ENCODE peak calls at places on chromosomes 1 and 21, in six cellular contexts. M is upper lobe of left lung, A is GM23338, X is suprapubic skin, U is K562, Z is transverse colon. V is an unnamed sample.

GRCh38 chr1:107787299-107787698 is 177.7 kb downstream of the VAV3 start:
- DNase-seq in A (peak), Z (no peak), X (no peak), U (peak), M (no peak), V (no peak)

GRCh38 chr1:33985656-33986055 is 121.8 kb downstream of the HMGB4 start:
- DNase-seq in U (no peak), Z (no peak), M (no peak), X (no peak), A (no peak), V (no peak)

GRCh38 chr1:19563336-19564097 is 78.2 kb upstream of the CAPZB start:
- DNase-seq in A (no peak), X (peak), M (peak), Z (peak), U (no peak), V (peak)

GRCh38 chr1:214901718-214902117 is 180.8 kb upstream of the KCNK2 start:
- DNase-seq in X (no peak), A (no peak), M (no peak), U (peak), Z (no peak), V (no peak)

GRCh38 chr1:26771285-26771642 is 16.5 kb upstream of the PIGV start:
- DNase-seq in Z (no peak), X (no peak), U (no peak), A (no peak), M (no peak), V (no peak)

GRCh38 chr1:25795955-25796806 is 3.8 kb upstream of the SELENON start:
- DNase-seq in Z (no peak), A (no peak), M (no peak), U (no peak), X (no peak), V (peak)

GRCh38 chr1:28934676-28935075 is 20.3 kb downstream of the EPB41 start:
- DNase-seq in U (no peak), X (no peak), M (no peak), A (no peak), Z (no peak), V (no peak)

GRCh38 chr1:31633117-31633516 is 11.6 kb downstream of the PEF1 start:
- DNase-seq in Z (peak), X (no peak), U (peak), A (peak), M (no peak), V (no peak)

GRCh38 chr1:96918406-96918805 is 196.8 kb downstream of the PTBP2 start:
- DNase-seq in Z (no peak), M (no peak), U (no peak), X (no peak), A (no peak), V (no peak)

GRCh38 chr1:244254467-244254866 is 197.2 kb downstream of the ADSS2 start:
- DNase-seq in M (no peak), Z (peak), A (no peak), U (peak), X (no peak), V (no peak)

GRCh38 chr1:237911911-237912310 is 21.2 kb upstream of the ZP4 start:
- DNase-seq in Z (no peak), M (no peak), X (no peak), A (no peak), U (no peak), V (no peak)

GRCh38 chr21:45043541-45044020 is 30.8 kb upstream of the ADARB1 start:
- DNase-seq in Z (no peak), A (no peak), U (no peak), X (no peak), M (peak), V (no peak)

GRCh38 chr1:24294757-24295371 is 24.3 kb upstream of the GRHL3 start:
- DNase-seq in Z (peak), X (peak), U (no peak), A (peak), M (no peak), V (peak)

GRCh38 chr1:171841931-171842723 is 829 bp downstream of the DNM3 start:
- DNase-seq in M (peak), X (peak), A (peak), U (no peak), Z (no peak), V (no peak)

GRCh38 chr1:233587958-233588799 is 25.7 kb upstream of the KCNK1 start:
- DNase-seq in M (no peak), Z (no peak), A (peak), X (no peak), U (no peak), V (no peak)

GRCh38 chr21:15826147-15826780 is 96.5 kb downstream of the USP25 start:
- DNase-seq in X (no peak), U (peak), A (peak), Z (peak), M (no peak), V (peak)

GRCh38 chr1:241979071-241979470 is 19.8 kb downstream of the MAP1LC3C start:
- DNase-seq in X (no peak), M (peak), U (no peak), Z (no peak), A (no peak), V (no peak)

GRCh38 chr1:208187499-208188041 is 56.6 kb downstream of the PLXNA2 start:
- DNase-seq in M (no peak), X (no peak), A (no peak), Z (no peak), U (no peak), V (no peak)

GRCh38 chr1:163090321-163090945 is 21.3 kb downstream of the RGS4 start:
- DNase-seq in M (no peak), X (no peak), A (no peak), U (no peak), Z (no peak), V (no peak)

GRCh38 chr1:190205713-190206112 is 272.0 kb downstream of the BRINP3 start:
- DNase-seq in M (no peak), Z (no peak), A (no peak), X (no peak), U (no peak), V (no peak)

GRCh38 chr1:235022341-235023196 is 106.1 kb downstream of the TOMM20 start:
- DNase-seq in U (peak), X (peak), Z (no peak), M (no peak), A (no peak), V (no peak)

GRCh38 chr1:215888159-215888558 is 321.1 kb downstream of the KCTD3 start:
- DNase-seq in M (no peak), Z (no peak), X (no peak), A (peak), U (no peak), V (no peak)

GRCh38 chr1:89608627-89609338 is 24.1 kb upstream of the LRRC8C start:
- DNase-seq in A (no peak), M (peak), X (no peak), U (no peak), Z (peak), V (no peak)

GRCh38 chr21:37398697-37399096 is 32.1 kb downstream of the DYRK1A start:
- DNase-seq in U (no peak), X (no peak), A (no peak), Z (no peak), M (no peak), V (no peak)

GRCh38 chr1:156704930-156705320 is 458 bp downstream of the CRABP2 start:
- DNase-seq in A (peak), X (peak), Z (peak), M (peak), U (no peak), V (no peak)

GRCh38 chr21:36171741-36172331 is 15.2 kb downstream of the DOP1B start:
- DNase-seq in A (no peak), X (no peak), M (no peak), Z (no peak), U (no peak), V (no peak)

GRCh38 chr1:17866451-17867029 is 111.4 kb downstream of the ACTL8 start:
- DNase-seq in Z (no peak), X (no peak), A (no peak), U (no peak), M (no peak), V (no peak)

GRCh38 chr1:157932082-157932481 is 61.4 kb upstream of the KIRREL1 start:
- DNase-seq in Z (no peak), M (no peak), X (no peak), U (no peak), A (no peak), V (no peak)

GRCh38 chr1:201409440-201409839 is 10.3 kb upstream of the LAD1 start:
- DNase-seq in U (no peak), M (no peak), X (no peak), Z (no peak), A (no peak), V (no peak)

GRCh38 chr21:41562101-41563000 is 54.4 kb upstream of the TMPRSS2 start:
- DNase-seq in Z (peak), M (peak), X (no peak), A (no peak), U (no peak), V (no peak)

GRCh38 chr1:5983361-5984103 is 8.7 kb downstream of the NPHP4 start:
- DNase-seq in X (no peak), Z (no peak), M (no peak), U (peak), A (no peak), V (no peak)

GRCh38 chr1:239930646-239931262 is 160.9 kb upstream of the FMN2 start:
- DNase-seq in X (no peak), M (no peak), U (no peak), Z (no peak), A (no peak), V (no peak)

GRCh38 chr1:167110586-167110985 is 16.7 kb downstream of the STYXL2 start:
- DNase-seq in Z (no peak), A (no peak), M (no peak), X (no peak), U (no peak), V (no peak)

DNA sequence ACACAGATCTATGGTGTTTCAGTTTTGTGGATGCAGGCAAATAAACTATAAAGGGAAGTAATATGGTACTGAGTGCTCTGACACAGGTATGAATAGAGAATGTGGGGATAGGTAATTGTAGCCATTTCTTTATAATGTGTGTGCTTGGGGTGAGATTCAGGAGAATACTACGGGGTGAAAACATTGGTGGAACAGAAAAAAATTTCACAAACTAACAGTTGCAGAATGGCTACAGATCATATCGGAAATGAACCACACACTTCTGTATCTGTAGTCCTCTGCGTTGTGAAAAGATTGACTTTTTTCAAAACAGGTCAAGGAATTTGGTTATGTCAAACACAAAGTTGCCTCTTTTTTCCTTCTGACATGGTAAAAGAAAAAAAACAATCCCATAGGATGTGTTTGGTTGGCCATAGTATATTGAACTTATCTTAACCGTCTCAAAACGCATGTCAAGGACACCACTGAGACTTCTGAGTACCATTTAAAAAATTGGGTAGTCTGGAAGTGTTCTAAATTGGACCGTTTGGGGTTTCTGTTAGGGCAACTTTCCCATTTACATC is 1.1 kb upstream of the CDC73 start:
- DNase-seq in A (no peak), X (no peak), M (no peak), U (peak), Z (no peak), V (no peak)
- H3K4me3 ChIP-seq in A (peak), X (peak), M (peak), U (peak), Z (peak), V (no peak)

GRCh38 chr1:37028981-37029617 is 5.2 kb downstream of the GRIK3 start:
- DNase-seq in A (peak), Z (no peak), X (no peak), M (no peak), U (peak), V (no peak)
- TF ChIP-seq POLR2AphosphoS5 in A (no peak), Z (no peak), X (no peak), M (no peak), U (no peak), V (no peak)

GRCh38 chr1:61270761-61271411 is 188.5 kb downstream of the NFIA start:
- DNase-seq in U (peak), Z (no peak), M (no peak), A (no peak), X (no peak), V (no peak)

GRCh38 chr1:61271412-61271789 is 189.0 kb downstream of the NFIA start:
- DNase-seq in U (peak), M (no peak), X (no peak), A (no peak), Z (no peak), V (no peak)

GRCh38 chr1:61273167-61273705 is 190.9 kb downstream of the NFIA start:
- DNase-seq in Z (no peak), U (no peak), M (no peak), X (no peak), A (no peak), V (no peak)

GRCh38 chr1:61274979-61275378 is 192.6 kb downstream of the NFIA start:
- DNase-seq in M (no peak), X (no peak), U (no peak), Z (no peak), A (no peak), V (no peak)

GRCh38 chr1:61273861-61274260 is 191.5 kb downstream of the NFIA start:
- DNase-seq in U (no peak), M (no peak), X (no peak), A (no peak), Z (no peak), V (no peak)
- H3K4me3 ChIP-seq in U (no peak), M (no peak), X (no peak), A (no peak), Z (no peak), V (no peak)

GRCh38 chr21:31846690-31847089 is 26.1 kb upstream of the HUNK start:
- DNase-seq in A (no peak), M (no peak), Z (no peak), X (no peak), U (no peak), V (no peak)
- TF ChIP-seq POLR2AphosphoS5 in A (no peak), M (no peak), Z (no peak), X (no peak), U (no peak), V (no peak)

GRCh38 chr1:42379794-42380616 is 587 bp upstream of the RIMKLA start:
- DNase-seq in U (peak), X (no peak), Z (no peak), M (no peak), A (peak), V (no peak)

GRCh38 chr1:42385283-42385682 is 4.7 kb downstream of the RIMKLA start:
- DNase-seq in X (no peak), A (no peak), M (no peak), U (no peak), Z (no peak), V (no peak)

GRCh38 chr1:42386051-42386450 is 5.5 kb downstream of the RIMKLA start:
- DNase-seq in U (no peak), A (no peak), Z (no peak), X (no peak), M (no peak), V (no peak)

GRCh38 chr1:42380617-42381423 is at the start of gene RIMKLA:
- DNase-seq in M (peak), X (no peak), Z (peak), A (peak), U (peak), V (peak)

GRCh38 chr1:42381424-42381673 is 757 bp downstream of the RIMKLA start:
- DNase-seq in A (peak), U (no peak), M (no peak), X (no peak), Z (no peak), V (no peak)
- H3K4me3 ChIP-seq in A (peak), U (no peak), M (peak), X (peak), Z (peak), V (peak)